ENCODE peak calls at places on chromosome 11, in four cellular contexts. E, Y, Q and S are unnamed samples.

GRCh38 chr11:36333897-36334296 is 37.8 kb downstream of the PRR5L start:
- DNase-seq in Y (no peak), E (peak; percentile 80), Q (peak; percentile 66), S (no peak)

GRCh38 chr11:113189909-113190667 is 124.3 kb upstream of the TTC12 start:
- DNase-seq in Q (peak; percentile 98), Y (peak; percentile 57), E (peak; percentile 82), S (no peak)

GRCh38 chr11:17188675-17189074 is 19.1 kb downstream of the PIK3C2A start:
- DNase-seq in Q (no peak), E (no peak), Y (no peak), S (no peak)

GRCh38 chr11:8671242-8671641 is 11.2 kb downstream of the TRIM66 start:
- DNase-seq in Q (peak; percentile 98), E (peak; percentile 99), Y (peak; percentile 85), S (no peak)

GRCh38 chr11:108713076-108713790 is 48.4 kb downstream of the DDX10 start:
- DNase-seq in Y (no peak), E (peak; percentile 68), Q (no peak), S (no peak)

GRCh38 chr11:72764503-72764902 is 12.3 kb upstream of the ARAP1 start:
- DNase-seq in E (no peak), Q (no peak), Y (no peak), S (no peak)

GRCh38 chr11:86192858-86193257 is 51.7 kb upstream of the EED start:
- DNase-seq in Q (no peak), Y (no peak), E (no peak), S (no peak)

GRCh38 chr11:106275151-106275550 is 197.7 kb downstream of the AASDHPPT start:
- DNase-seq in Q (no peak), Y (no peak), E (no peak), S (no peak)

GRCh38 chr11:116534270-116534975 is 238.4 kb downstream of the BUD13 start:
- DNase-seq in E (no peak), Y (no peak), Q (no peak), S (no peak)

GRCh38 chr11:121553806-121554205 is 101.0 kb upstream of the SORL1-AS1 start:
- DNase-seq in Q (no peak), E (peak; percentile 50), Y (no peak), S (peak; percentile 96)
- H3K4me3 ChIP-seq in Q (no peak overlapping the region), E (no peak overlapping the region), Y (no peak overlapping the region), S (no peak overlapping the region)

DNA sequence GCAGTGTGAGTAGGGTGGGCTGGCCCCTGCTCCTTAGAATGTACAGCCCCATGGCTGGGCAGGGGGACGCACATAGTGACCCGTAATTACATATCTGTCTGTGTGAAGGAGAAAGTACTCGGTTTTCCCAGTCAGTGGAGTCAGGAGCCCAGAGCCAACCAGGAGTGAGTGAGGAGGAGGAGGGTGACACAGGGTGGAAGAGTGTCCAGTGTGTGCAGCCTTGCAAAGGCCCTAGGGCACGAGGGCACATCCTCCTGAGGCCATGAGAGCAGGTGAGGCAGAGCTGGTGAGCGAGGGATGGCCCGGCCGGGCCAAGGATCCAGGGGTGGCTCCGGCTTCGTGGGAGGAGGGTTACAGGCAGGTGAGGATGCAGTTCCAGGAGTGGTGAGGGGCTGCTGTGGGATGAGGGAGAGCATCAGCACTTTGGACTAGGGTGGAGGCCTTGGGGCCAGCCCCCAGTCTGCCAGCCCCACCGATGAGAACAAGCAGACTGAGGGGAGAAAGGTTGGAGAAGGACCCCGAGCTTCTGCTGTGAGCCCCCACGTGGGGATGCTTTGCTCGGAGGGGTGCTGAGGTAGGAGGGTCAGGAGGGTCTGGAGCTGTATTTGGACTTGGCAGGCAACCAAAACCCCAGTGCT is 91.7 kb downstream of the CDKN1C start:
- DNase-seq in E (no peak), Y (peak; percentile 13), Q (no peak), S (peak; percentile 8)
- H3K4me3 ChIP-seq in E (no peak overlapping the region), Y (no peak overlapping the region), Q (no peak overlapping the region), S (no peak overlapping the region)

GRCh38 chr11:65778431-65778900 is 2.3 kb downstream of the AP5B1 start:
- DNase-seq in Q (no peak), Y (peak; percentile 11), E (no peak), S (no peak)
- H3K4me3 ChIP-seq in Q (no peak overlapping the region), Y (no peak overlapping the region), E (no peak overlapping the region), S (no peak overlapping the region)

GRCh38 chr11:64774144-64774543 is 4.2 kb downstream of the SF1 start:
- DNase-seq in Q (no peak), E (no peak), Y (no peak), S (peak; percentile 9)

GRCh38 chr11:64770120-64770519 is 8.2 kb downstream of the SF1 start:
- DNase-seq in Q (no peak), Y (no peak), E (no peak), S (no peak)

GRCh38 chr11:64769283-64769682 is 9.1 kb downstream of the SF1 start:
- DNase-seq in E (no peak), Q (no peak), Y (no peak), S (no peak)

GRCh38 chr11:64771861-64772260 is 6.5 kb downstream of the SF1 start:
- DNase-seq in E (no peak), Q (no peak), Y (no peak), S (no peak)

GRCh38 chr11:64772318-64773018 is 5.9 kb downstream of the SF1 start:
- DNase-seq in E (no peak), Y (no peak), Q (no peak), S (no peak)
- H3K4me3 ChIP-seq in E (no peak overlapping the region), Y (no peak overlapping the region), Q (no peak overlapping the region), S (no peak overlapping the region)